ENCODE peak calls at places on chromosomes 16 and 17, in nine cellular contexts. One of them, this sample, is unnamed.

GRCh38 chr16:58366247-58367031 is 25.8 kb upstream of the GINS3 start:
- DNase-seq in T-helper 1 cell: no peak
- DNase-seq in activated CD8-positive, alpha-beta memory T cell treated with anti-CD3 and anti-CD28 coated beads, Interleukin-2, amount 10 ng/mL, durations not matched to agents 7 days and 5 days: no peak
- DNase-seq in foreskin melanocyte: peak; percentile 69
- DNase-seq in RPMI8226: no peak
- DNase-seq in activated CD4-positive, alpha-beta T cell treated with anti-CD3 and anti-CD28 coated beads for 4 hours: no peak
- DNase-seq in dorsolateral prefrontal cortex: no peak
- DNase-seq in AG09319: no peak
- DNase-seq in NCI-H82: peak; percentile 68
- DNase-seq in this sample: no peak

GRCh38 chr17:70687421-70687820 is 518.1 kb downstream of the KCNJ2 start:
- DNase-seq in foreskin melanocyte: no peak
- DNase-seq in activated CD4-positive, alpha-beta T cell treated with anti-CD3 and anti-CD28 coated beads for 4 hours: no peak
- DNase-seq in T-helper 1 cell: no peak
- DNase-seq in dorsolateral prefrontal cortex: no peak
- DNase-seq in RPMI8226: no peak
- DNase-seq in activated CD8-positive, alpha-beta memory T cell treated with anti-CD3 and anti-CD28 coated beads, Interleukin-2, amount 10 ng/mL, durations not matched to agents 7 days and 5 days: no peak
- DNase-seq in AG09319: no peak
- DNase-seq in NCI-H82: no peak
- DNase-seq in this sample: no peak

GRCh38 chr16:88466175-88466862 is 13.2 kb downstream of the ZFPM1 start:
- DNase-seq in activated CD8-positive, alpha-beta memory T cell treated with anti-CD3 and anti-CD28 coated beads, Interleukin-2, amount 10 ng/mL, durations not matched to agents 7 days and 5 days: no peak
- DNase-seq in foreskin melanocyte: no peak
- DNase-seq in dorsolateral prefrontal cortex: no peak
- DNase-seq in T-helper 1 cell: no peak
- DNase-seq in RPMI8226: no peak
- DNase-seq in activated CD4-positive, alpha-beta T cell treated with anti-CD3 and anti-CD28 coated beads for 4 hours: peak; percentile 26
- DNase-seq in NCI-H82: no peak
- DNase-seq in AG09319: no peak
- DNase-seq in this sample: no peak

GRCh38 chr16:14634389-14634725 is 1.6 kb downstream of the BFAR start:
- DNase-seq in RPMI8226: no peak
- DNase-seq in activated CD4-positive, alpha-beta T cell treated with anti-CD3 and anti-CD28 coated beads for 4 hours: no peak
- DNase-seq in NCI-H82: peak; percentile 15
- DNase-seq in activated CD8-positive, alpha-beta memory T cell treated with anti-CD3 and anti-CD28 coated beads, Interleukin-2, amount 10 ng/mL, durations not matched to agents 7 days and 5 days: no peak
- DNase-seq in dorsolateral prefrontal cortex: no peak
- DNase-seq in T-helper 1 cell: no peak
- DNase-seq in AG09319: no peak
- DNase-seq in foreskin melanocyte: no peak
- DNase-seq in this sample: no peak

GRCh38 chr16:89534147-89534788 is 26.1 kb downstream of the SPG7 start:
- DNase-seq in NCI-H82: no peak
- DNase-seq in dorsolateral prefrontal cortex: peak; percentile 48
- DNase-seq in foreskin melanocyte: no peak
- DNase-seq in AG09319: no peak
- DNase-seq in activated CD4-positive, alpha-beta T cell treated with anti-CD3 and anti-CD28 coated beads for 4 hours: peak; percentile 19
- DNase-seq in RPMI8226: no peak
- DNase-seq in activated CD8-positive, alpha-beta memory T cell treated with anti-CD3 and anti-CD28 coated beads, Interleukin-2, amount 10 ng/mL, durations not matched to agents 7 days and 5 days: peak; percentile 47
- DNase-seq in T-helper 1 cell: no peak
- DNase-seq in this sample: no peak

GRCh38 chr17:72603346-72604242 is 482.8 kb downstream of the SOX9 start:
- DNase-seq in NCI-H82: no peak
- DNase-seq in T-helper 1 cell: no peak
- DNase-seq in foreskin melanocyte: no peak
- DNase-seq in AG09319: no peak
- DNase-seq in activated CD4-positive, alpha-beta T cell treated with anti-CD3 and anti-CD28 coated beads for 4 hours: no peak
- DNase-seq in RPMI8226: peak; percentile 49
- DNase-seq in activated CD8-positive, alpha-beta memory T cell treated with anti-CD3 and anti-CD28 coated beads, Interleukin-2, amount 10 ng/mL, durations not matched to agents 7 days and 5 days: no peak
- DNase-seq in dorsolateral prefrontal cortex: no peak
- DNase-seq in this sample: no peak

GRCh38 chr16:59886021-59886420 is 1151.9 kb upstream of the GOT2 start:
- DNase-seq in activated CD4-positive, alpha-beta T cell treated with anti-CD3 and anti-CD28 coated beads for 4 hours: no peak
- DNase-seq in AG09319: peak; percentile 67
- DNase-seq in dorsolateral prefrontal cortex: peak; percentile 68
- DNase-seq in activated CD8-positive, alpha-beta memory T cell treated with anti-CD3 and anti-CD28 coated beads, Interleukin-2, amount 10 ng/mL, durations not matched to agents 7 days and 5 days: no peak
- DNase-seq in T-helper 1 cell: no peak
- DNase-seq in NCI-H82: no peak
- DNase-seq in foreskin melanocyte: peak; percentile 48
- DNase-seq in RPMI8226: no peak
- DNase-seq in this sample: no peak

GRCh38 chr17:80742091-80742490 is 197.5 kb downstream of the RPTOR start:
- DNase-seq in NCI-H82: no peak
- DNase-seq in AG09319: no peak
- DNase-seq in T-helper 1 cell: no peak
- DNase-seq in activated CD8-positive, alpha-beta memory T cell treated with anti-CD3 and anti-CD28 coated beads, Interleukin-2, amount 10 ng/mL, durations not matched to agents 7 days and 5 days: no peak
- DNase-seq in RPMI8226: no peak
- DNase-seq in activated CD4-positive, alpha-beta T cell treated with anti-CD3 and anti-CD28 coated beads for 4 hours: no peak
- DNase-seq in foreskin melanocyte: no peak
- DNase-seq in dorsolateral prefrontal cortex: peak; percentile 8
- DNase-seq in this sample: no peak

GRCh38 chr17:74272731-74273201 is 1.3 kb upstream of the DNAI2 start:
- DNase-seq in activated CD8-positive, alpha-beta memory T cell treated with anti-CD3 and anti-CD28 coated beads, Interleukin-2, amount 10 ng/mL, durations not matched to agents 7 days and 5 days: no peak
- DNase-seq in RPMI8226: no peak
- DNase-seq in dorsolateral prefrontal cortex: no peak
- DNase-seq in activated CD4-positive, alpha-beta T cell treated with anti-CD3 and anti-CD28 coated beads for 4 hours: no peak
- DNase-seq in AG09319: no peak
- DNase-seq in T-helper 1 cell: no peak
- DNase-seq in NCI-H82: peak; percentile 85
- DNase-seq in foreskin melanocyte: no peak
- DNase-seq in this sample: no peak

GRCh38 chr16:84673203-84673535 is 24.9 kb downstream of the KLHL36 start:
- DNase-seq in AG09319: no peak
- DNase-seq in NCI-H82: no peak
- DNase-seq in RPMI8226: no peak
- DNase-seq in activated CD8-positive, alpha-beta memory T cell treated with anti-CD3 and anti-CD28 coated beads, Interleukin-2, amount 10 ng/mL, durations not matched to agents 7 days and 5 days: no peak
- DNase-seq in foreskin melanocyte: no peak
- DNase-seq in dorsolateral prefrontal cortex: no peak
- DNase-seq in T-helper 1 cell: no peak
- DNase-seq in activated CD4-positive, alpha-beta T cell treated with anti-CD3 and anti-CD28 coated beads for 4 hours: no peak
- DNase-seq in this sample: no peak

GRCh38 chr16:20001856-20002707 is 71.6 kb downstream of the GPR139 start:
- DNase-seq in activated CD4-positive, alpha-beta T cell treated with anti-CD3 and anti-CD28 coated beads for 4 hours: no peak
- DNase-seq in RPMI8226: no peak
- DNase-seq in dorsolateral prefrontal cortex: no peak
- DNase-seq in T-helper 1 cell: no peak
- DNase-seq in activated CD8-positive, alpha-beta memory T cell treated with anti-CD3 and anti-CD28 coated beads, Interleukin-2, amount 10 ng/mL, durations not matched to agents 7 days and 5 days: no peak
- DNase-seq in foreskin melanocyte: no peak
- DNase-seq in AG09319: no peak
- DNase-seq in NCI-H82: peak; percentile 53
- DNase-seq in this sample: no peak

GRCh38 chr16:28606291-28607115 is 3.3 kb downstream of the SULT1A1 start:
- DNase-seq in activated CD8-positive, alpha-beta memory T cell treated with anti-CD3 and anti-CD28 coated beads, Interleukin-2, amount 10 ng/mL, durations not matched to agents 7 days and 5 days: no peak
- DNase-seq in foreskin melanocyte: no peak
- DNase-seq in NCI-H82: no peak
- DNase-seq in dorsolateral prefrontal cortex: no peak
- DNase-seq in activated CD4-positive, alpha-beta T cell treated with anti-CD3 and anti-CD28 coated beads for 4 hours: no peak
- DNase-seq in T-helper 1 cell: no peak
- DNase-seq in RPMI8226: no peak
- DNase-seq in AG09319: no peak
- DNase-seq in this sample: peak; percentile 2

GRCh38 chr17:40346061-40346767 is 18.3 kb downstream of the GJD3 start:
- DNase-seq in dorsolateral prefrontal cortex: no peak
- DNase-seq in activated CD8-positive, alpha-beta memory T cell treated with anti-CD3 and anti-CD28 coated beads, Interleukin-2, amount 10 ng/mL, durations not matched to agents 7 days and 5 days: no peak
- DNase-seq in RPMI8226: no peak
- DNase-seq in AG09319: no peak
- DNase-seq in T-helper 1 cell: no peak
- DNase-seq in activated CD4-positive, alpha-beta T cell treated with anti-CD3 and anti-CD28 coated beads for 4 hours: no peak
- DNase-seq in NCI-H82: no peak
- DNase-seq in foreskin melanocyte: peak; percentile 75
- DNase-seq in this sample: no peak

GRCh38 chr17:41340934-41341861 is 9.4 kb downstream of the KRT33A start:
- DNase-seq in AG09319: no peak
- DNase-seq in activated CD8-positive, alpha-beta memory T cell treated with anti-CD3 and anti-CD28 coated beads, Interleukin-2, amount 10 ng/mL, durations not matched to agents 7 days and 5 days: peak; percentile 78
- DNase-seq in RPMI8226: peak; percentile 62
- DNase-seq in dorsolateral prefrontal cortex: no peak
- DNase-seq in NCI-H82: no peak
- DNase-seq in T-helper 1 cell: no peak
- DNase-seq in foreskin melanocyte: no peak
- DNase-seq in activated CD4-positive, alpha-beta T cell treated with anti-CD3 and anti-CD28 coated beads for 4 hours: peak; percentile 27
- DNase-seq in this sample: no peak

GRCh38 chr17:78146471-78146869 is 285 bp downstream of the C17orf99 start:
- DNase-seq in NCI-H82: no peak
- DNase-seq in T-helper 1 cell: no peak
- DNase-seq in RPMI8226: no peak
- DNase-seq in AG09319: no peak
- DNase-seq in activated CD4-positive, alpha-beta T cell treated with anti-CD3 and anti-CD28 coated beads for 4 hours: no peak
- DNase-seq in foreskin melanocyte: no peak
- DNase-seq in dorsolateral prefrontal cortex: no peak
- DNase-seq in activated CD8-positive, alpha-beta memory T cell treated with anti-CD3 and anti-CD28 coated beads, Interleukin-2, amount 10 ng/mL, durations not matched to agents 7 days and 5 days: no peak
- DNase-seq in this sample: no peak

GRCh38 chr16:9437115-9437514 is 345.7 kb downstream of the HAPSTR1 start:
- DNase-seq in foreskin melanocyte: no peak
- DNase-seq in RPMI8226: no peak
- DNase-seq in AG09319: no peak
- DNase-seq in T-helper 1 cell: no peak
- DNase-seq in dorsolateral prefrontal cortex: no peak
- DNase-seq in activated CD4-positive, alpha-beta T cell treated with anti-CD3 and anti-CD28 coated beads for 4 hours: no peak
- DNase-seq in NCI-H82: peak; percentile 49
- DNase-seq in activated CD8-positive, alpha-beta memory T cell treated with anti-CD3 and anti-CD28 coated beads, Interleukin-2, amount 10 ng/mL, durations not matched to agents 7 days and 5 days: no peak
- DNase-seq in this sample: no peak

GRCh38 chr17:9472541-9472940 is 103.1 kb downstream of the STX8 start:
- DNase-seq in NCI-H82: no peak
- DNase-seq in AG09319: no peak
- DNase-seq in T-helper 1 cell: no peak
- DNase-seq in dorsolateral prefrontal cortex: no peak
- DNase-seq in activated CD4-positive, alpha-beta T cell treated with anti-CD3 and anti-CD28 coated beads for 4 hours: no peak
- DNase-seq in foreskin melanocyte: no peak
- DNase-seq in activated CD8-positive, alpha-beta memory T cell treated with anti-CD3 and anti-CD28 coated beads, Interleukin-2, amount 10 ng/mL, durations not matched to agents 7 days and 5 days: no peak
- DNase-seq in RPMI8226: no peak
- DNase-seq in this sample: no peak

GRCh38 chr17:29590261-29590978 is 972 bp upstream of the GIT1 start:
- DNase-seq in T-helper 1 cell: no peak
- DNase-seq in activated CD4-positive, alpha-beta T cell treated with anti-CD3 and anti-CD28 coated beads for 4 hours: no peak
- DNase-seq in activated CD8-positive, alpha-beta memory T cell treated with anti-CD3 and anti-CD28 coated beads, Interleukin-2, amount 10 ng/mL, durations not matched to agents 7 days and 5 days: no peak
- DNase-seq in foreskin melanocyte: no peak
- DNase-seq in AG09319: no peak
- DNase-seq in dorsolateral prefrontal cortex: no peak
- DNase-seq in RPMI8226: peak; percentile 27
- DNase-seq in NCI-H82: peak; percentile 76
- DNase-seq in this sample: peak; percentile 72

GRCh38 chr16:84461504-84462295 is 42.8 kb downstream of the MEAK7 start:
- DNase-seq in AG09319: no peak
- DNase-seq in dorsolateral prefrontal cortex: no peak
- DNase-seq in activated CD8-positive, alpha-beta memory T cell treated with anti-CD3 and anti-CD28 coated beads, Interleukin-2, amount 10 ng/mL, durations not matched to agents 7 days and 5 days: no peak
- DNase-seq in activated CD4-positive, alpha-beta T cell treated with anti-CD3 and anti-CD28 coated beads for 4 hours: no peak
- DNase-seq in NCI-H82: no peak
- DNase-seq in T-helper 1 cell: no peak
- DNase-seq in foreskin melanocyte: no peak
- DNase-seq in RPMI8226: no peak
- DNase-seq in this sample: no peak

GRCh38 chr17:67801626-67802175 is 23.6 kb upstream of the BPTF start:
- DNase-seq in RPMI8226: peak; percentile 30
- DNase-seq in activated CD8-positive, alpha-beta memory T cell treated with anti-CD3 and anti-CD28 coated beads, Interleukin-2, amount 10 ng/mL, durations not matched to agents 7 days and 5 days: no peak
- DNase-seq in dorsolateral prefrontal cortex: no peak
- DNase-seq in T-helper 1 cell: no peak
- DNase-seq in AG09319: no peak
- DNase-seq in foreskin melanocyte: no peak
- DNase-seq in activated CD4-positive, alpha-beta T cell treated with anti-CD3 and anti-CD28 coated beads for 4 hours: no peak
- DNase-seq in NCI-H82: peak; percentile 17
- DNase-seq in this sample: no peak

GRCh38 chr17:34314279-34314678 is 5.0 kb upstream of the CCL8 start:
- DNase-seq in RPMI8226: no peak
- DNase-seq in activated CD4-positive, alpha-beta T cell treated with anti-CD3 and anti-CD28 coated beads for 4 hours: no peak
- DNase-seq in activated CD8-positive, alpha-beta memory T cell treated with anti-CD3 and anti-CD28 coated beads, Interleukin-2, amount 10 ng/mL, durations not matched to agents 7 days and 5 days: no peak
- DNase-seq in T-helper 1 cell: no peak
- DNase-seq in AG09319: peak; percentile 76
- DNase-seq in NCI-H82: no peak
- DNase-seq in dorsolateral prefrontal cortex: no peak
- DNase-seq in foreskin melanocyte: no peak
- DNase-seq in this sample: no peak

GRCh38 chr17:7745748-7746470 is 28.4 kb downstream of the DNAH2 start:
- DNase-seq in AG09319: peak; percentile 57
- DNase-seq in activated CD4-positive, alpha-beta T cell treated with anti-CD3 and anti-CD28 coated beads for 4 hours: no peak
- DNase-seq in RPMI8226: no peak
- DNase-seq in activated CD8-positive, alpha-beta memory T cell treated with anti-CD3 and anti-CD28 coated beads, Interleukin-2, amount 10 ng/mL, durations not matched to agents 7 days and 5 days: no peak
- DNase-seq in dorsolateral prefrontal cortex: no peak
- DNase-seq in NCI-H82: no peak
- DNase-seq in T-helper 1 cell: no peak
- DNase-seq in foreskin melanocyte: peak; percentile 90
- DNase-seq in this sample: no peak

GRCh38 chr17:66571745-66572144 is 263.2 kb upstream of the CACNG5 start:
- DNase-seq in activated CD8-positive, alpha-beta memory T cell treated with anti-CD3 and anti-CD28 coated beads, Interleukin-2, amount 10 ng/mL, durations not matched to agents 7 days and 5 days: no peak
- DNase-seq in foreskin melanocyte: no peak
- DNase-seq in NCI-H82: no peak
- DNase-seq in dorsolateral prefrontal cortex: no peak
- DNase-seq in AG09319: no peak
- DNase-seq in activated CD4-positive, alpha-beta T cell treated with anti-CD3 and anti-CD28 coated beads for 4 hours: no peak
- DNase-seq in RPMI8226: no peak
- DNase-seq in T-helper 1 cell: no peak
- DNase-seq in this sample: no peak

GRCh38 chr17:76132574-76133338 is 8.3 kb downstream of the FOXJ1 start:
- DNase-seq in AG09319: no peak
- DNase-seq in activated CD8-positive, alpha-beta memory T cell treated with anti-CD3 and anti-CD28 coated beads, Interleukin-2, amount 10 ng/mL, durations not matched to agents 7 days and 5 days: no peak
- DNase-seq in T-helper 1 cell: no peak
- DNase-seq in activated CD4-positive, alpha-beta T cell treated with anti-CD3 and anti-CD28 coated beads for 4 hours: no peak
- DNase-seq in RPMI8226: peak; percentile 41
- DNase-seq in dorsolateral prefrontal cortex: no peak
- DNase-seq in foreskin melanocyte: no peak
- DNase-seq in NCI-H82: no peak
- DNase-seq in this sample: no peak

GRCh38 chr17:76558210-76559095 is 18.6 kb downstream of the PRCD start:
- DNase-seq in AG09319: no peak
- DNase-seq in activated CD8-positive, alpha-beta memory T cell treated with anti-CD3 and anti-CD28 coated beads, Interleukin-2, amount 10 ng/mL, durations not matched to agents 7 days and 5 days: peak; percentile 51
- DNase-seq in foreskin melanocyte: no peak
- DNase-seq in activated CD4-positive, alpha-beta T cell treated with anti-CD3 and anti-CD28 coated beads for 4 hours: no peak
- DNase-seq in T-helper 1 cell: no peak
- DNase-seq in dorsolateral prefrontal cortex: no peak
- DNase-seq in RPMI8226: peak; percentile 43
- DNase-seq in NCI-H82: peak; percentile 64
- DNase-seq in this sample: peak; percentile 64

GRCh38 chr17:17269926-17270773 is 10.9 kb downstream of the COPS3 start:
- DNase-seq in foreskin melanocyte: no peak
- DNase-seq in activated CD4-positive, alpha-beta T cell treated with anti-CD3 and anti-CD28 coated beads for 4 hours: no peak
- DNase-seq in activated CD8-positive, alpha-beta memory T cell treated with anti-CD3 and anti-CD28 coated beads, Interleukin-2, amount 10 ng/mL, durations not matched to agents 7 days and 5 days: peak; percentile 53
- DNase-seq in RPMI8226: no peak
- DNase-seq in NCI-H82: peak; percentile 36
- DNase-seq in AG09319: no peak
- DNase-seq in T-helper 1 cell: no peak
- DNase-seq in dorsolateral prefrontal cortex: no peak
- DNase-seq in this sample: no peak

GRCh38 chr16:66924527-66925321 is 611 bp downstream of the RRAD start:
- DNase-seq in dorsolateral prefrontal cortex: no peak
- DNase-seq in activated CD8-positive, alpha-beta memory T cell treated with anti-CD3 and anti-CD28 coated beads, Interleukin-2, amount 10 ng/mL, durations not matched to agents 7 days and 5 days: peak; percentile 56
- DNase-seq in foreskin melanocyte: no peak
- DNase-seq in activated CD4-positive, alpha-beta T cell treated with anti-CD3 and anti-CD28 coated beads for 4 hours: peak; percentile 19
- DNase-seq in NCI-H82: peak; percentile 63
- DNase-seq in T-helper 1 cell: peak; percentile 17
- DNase-seq in RPMI8226: peak; percentile 76
- DNase-seq in AG09319: no peak
- DNase-seq in this sample: no peak

GRCh38 chr16:13835935-13836334 is 84.0 kb upstream of the ERCC4 start:
- DNase-seq in activated CD8-positive, alpha-beta memory T cell treated with anti-CD3 and anti-CD28 coated beads, Interleukin-2, amount 10 ng/mL, durations not matched to agents 7 days and 5 days: no peak
- DNase-seq in foreskin melanocyte: no peak
- DNase-seq in RPMI8226: peak; percentile 65
- DNase-seq in T-helper 1 cell: no peak
- DNase-seq in dorsolateral prefrontal cortex: peak; percentile 21
- DNase-seq in NCI-H82: no peak
- DNase-seq in activated CD4-positive, alpha-beta T cell treated with anti-CD3 and anti-CD28 coated beads for 4 hours: no peak
- DNase-seq in AG09319: no peak
- DNase-seq in this sample: no peak

GRCh38 chr16:88819126-88819525 is 7.4 kb upstream of the APRT start:
- DNase-seq in RPMI8226: no peak
- DNase-seq in NCI-H82: no peak
- DNase-seq in activated CD8-positive, alpha-beta memory T cell treated with anti-CD3 and anti-CD28 coated beads, Interleukin-2, amount 10 ng/mL, durations not matched to agents 7 days and 5 days: no peak
- DNase-seq in foreskin melanocyte: no peak
- DNase-seq in dorsolateral prefrontal cortex: no peak
- DNase-seq in AG09319: no peak
- DNase-seq in T-helper 1 cell: no peak
- DNase-seq in activated CD4-positive, alpha-beta T cell treated with anti-CD3 and anti-CD28 coated beads for 4 hours: no peak
- DNase-seq in this sample: no peak

GRCh38 chr16:732332-732731 is 5.4 kb downstream of the HAGHL start:
- DNase-seq in activated CD8-positive, alpha-beta memory T cell treated with anti-CD3 and anti-CD28 coated beads, Interleukin-2, amount 10 ng/mL, durations not matched to agents 7 days and 5 days: no peak
- DNase-seq in NCI-H82: no peak
- DNase-seq in RPMI8226: no peak
- DNase-seq in foreskin melanocyte: no peak
- DNase-seq in activated CD4-positive, alpha-beta T cell treated with anti-CD3 and anti-CD28 coated beads for 4 hours: no peak
- DNase-seq in AG09319: no peak
- DNase-seq in dorsolateral prefrontal cortex: no peak
- DNase-seq in T-helper 1 cell: no peak
- DNase-seq in this sample: no peak

GRCh38 chr16:72986011-72986410 is 61.9 kb downstream of the ZFHX3 start:
- DNase-seq in RPMI8226: no peak
- DNase-seq in NCI-H82: peak; percentile 6
- DNase-seq in T-helper 1 cell: no peak
- DNase-seq in dorsolateral prefrontal cortex: no peak
- DNase-seq in activated CD4-positive, alpha-beta T cell treated with anti-CD3 and anti-CD28 coated beads for 4 hours: no peak
- DNase-seq in foreskin melanocyte: no peak
- DNase-seq in activated CD8-positive, alpha-beta memory T cell treated with anti-CD3 and anti-CD28 coated beads, Interleukin-2, amount 10 ng/mL, durations not matched to agents 7 days and 5 days: no peak
- DNase-seq in AG09319: no peak
- DNase-seq in this sample: no peak